ENCODE peak calls at places on chromosomes 3 and 15, in six cellular contexts. K is neural crest cell, J is tibial artery, L is heart left ventricle, I is mucosa of descending colon, Z is iris pigment epithelial cell. Q is an unnamed sample.

GRCh38 chr15:64274541-64274940 is 81.4 kb downstream of the CSNK1G1 start:
- DNase-seq in K (no peak), J (no peak), L (no peak), I (no peak), Z (no peak), Q (no peak)

GRCh38 chr15:90535254-90535653 is 5.5 kb downstream of the CRTC3 start:
- DNase-seq in K (no peak), J (no peak), L (no peak), I (no peak), Z (no peak), Q (no peak)

GRCh38 chr3:122000936-122001605 is 21.0 kb downstream of the ILDR1 start:
- DNase-seq in K (no peak), J (no peak), L (no peak), I (no peak), Z (peak; percentile 34), Q (no peak)

GRCh38 chr3:53547327-53547726 is 52.9 kb downstream of the CACNA1D start:
- DNase-seq in K (no peak), J (no peak), L (no peak), I (no peak), Z (no peak), Q (no peak)

GRCh38 chr3:161508852-161509477 is 12.4 kb downstream of the OTOL1 start:
- DNase-seq in K (no peak), J (no peak), L (no peak), I (no peak), Z (peak; percentile 1), Q (no peak)

GRCh38 chr3:151412989-151413388 is 28.4 kb upstream of the P2RY12 start:
- DNase-seq in K (no peak), J (no peak), L (no peak), I (no peak), Z (no peak), Q (no peak)

GRCh38 chr3:140223631-140224030 is 288.6 kb downstream of the CLSTN2 start:
- DNase-seq in K (no peak), J (no peak), L (no peak), I (no peak), Z (peak; percentile 27), Q (no peak)

GRCh38 chr3:66017084-66017990 is 21.4 kb downstream of the MAGI1 start:
- DNase-seq in K (no peak), J (no peak), L (no peak), I (no peak), Z (no peak), Q (no peak)

GRCh38 chr3:151011427-151011826 is 38.9 kb upstream of the CLRN1 start:
- DNase-seq in K (no peak), J (no peak), L (no peak), I (no peak), Z (peak; percentile 38), Q (no peak)

GRCh38 chr3:197811343-197811742 is 20.3 kb downstream of the LRCH3 start:
- DNase-seq in K (no peak), J (peak; percentile 81), L (peak; percentile 65), I (no peak), Z (peak; percentile 97), Q (peak; percentile 62)

GRCh38 chr15:31839388-31839787 is 190.9 kb upstream of the CHRNA7 start:
- DNase-seq in K (no peak), J (no peak), L (no peak), I (peak; percentile 36), Z (no peak), Q (no peak)

GRCh38 chr3:128486692-128487537 is 6.1 kb downstream of the GATA2 start:
- DNase-seq in K (no peak), J (no peak), L (peak; percentile 27), I (no peak), Z (peak; percentile 66), Q (no peak)

GRCh38 chr3:196012941-196013471 is 68.9 kb downstream of the TFRC start:
- DNase-seq in K (no peak), J (no peak), L (no peak), I (no peak), Z (no peak), Q (no peak)

GRCh38 chr3:192957441-192957951 is 39.8 kb upstream of the MB21D2 start:
- DNase-seq in K (no peak), J (peak; percentile 46), L (peak; percentile 60), I (no peak), Z (peak; percentile 98), Q (peak; percentile 53)

GRCh38 chr15:85019815-85020590 is 38.3 kb downstream of the PDE8A start:
- DNase-seq in K (no peak), J (no peak), L (peak; percentile 39), I (no peak), Z (peak; percentile 73), Q (no peak)

GRCh38 chr3:186160691-186161243 is 51.9 kb upstream of the ETV5 start:
- DNase-seq in K (no peak), J (no peak), L (no peak), I (no peak), Z (no peak), Q (no peak)

GRCh38 chr3:134373278-134373941 is 837 bp downstream of the AMOTL2 start:
- DNase-seq in K (peak; percentile 75), J (peak; percentile 87), L (peak; percentile 90), I (peak; percentile 73), Z (peak; percentile 92), Q (peak; percentile 89)

GRCh38 chr3:187978433-187979011 is 175.4 kb upstream of the LPP start:
- DNase-seq in K (no peak), J (no peak), L (no peak), I (no peak), Z (peak; percentile 78), Q (no peak)

GRCh38 chr3:77081240-77081661 is 41.4 kb downstream of the ROBO2 start:
- DNase-seq in K (no peak), J (no peak), L (peak; percentile 41), I (no peak), Z (peak; percentile 94), Q (no peak)

GRCh38 chr15:59052915-59053407 is 52.0 kb upstream of the CCNB2 start:
- DNase-seq in K (no peak), J (no peak), L (no peak), I (no peak), Z (no peak), Q (no peak)

GRCh38 chr15:41971089-41971892 is 1.1 kb downstream of the EHD4 start:
- DNase-seq in K (peak; percentile 31), J (peak; percentile 69), L (peak; percentile 68), I (peak; percentile 63), Z (peak; percentile 85), Q (peak; percentile 80)

GRCh38 chr3:16316847-16317560 is 52.0 kb downstream of the OXNAD1 start:
- DNase-seq in K (no peak), J (no peak), L (no peak), I (no peak), Z (no peak), Q (no peak)

GRCh38 chr3:177498037-177498857 is 301.0 kb upstream of the TBL1XR1 start:
- DNase-seq in K (no peak), J (no peak), L (no peak), I (no peak), Z (peak; percentile 81), Q (peak; percentile 54)

GRCh38 chr15:81297147-81297572 is 26.8 kb downstream of the STARD5 start:
- DNase-seq in K (no peak), J (no peak), L (no peak), I (no peak), Z (peak; percentile 26), Q (peak; percentile 62)

GRCh38 chr3:121436641-121437040 is 109.1 kb downstream of the POLQ start:
- DNase-seq in K (no peak), J (no peak), L (no peak), I (no peak), Z (peak; percentile 9), Q (no peak)

GRCh38 chr3:143203848-143204247 is 84.3 kb downstream of the CHST2 start:
- DNase-seq in K (no peak), J (no peak), L (no peak), I (no peak), Z (peak; percentile 61), Q (no peak)

GRCh38 chr15:70507772-70508351 is 255.5 kb downstream of the UACA start:
- DNase-seq in K (no peak), J (no peak), L (no peak), I (no peak), Z (peak; percentile 87), Q (peak; percentile 69)

GRCh38 chr3:78569820-78570219 is 1198.0 kb downstream of the ROBO1 start:
- DNase-seq in K (no peak), J (no peak), L (no peak), I (no peak), Z (peak; percentile 5), Q (no peak)

GRCh38 chr15:31295660-31296059 is 31.0 kb upstream of the KLF13 start:
- DNase-seq in K (peak; percentile 1), J (no peak), L (no peak), I (no peak), Z (no peak), Q (no peak)

GRCh38 chr3:138270245-138270644 is 59.4 kb downstream of the NME9 start:
- DNase-seq in K (no peak), J (no peak), L (no peak), I (no peak), Z (no peak), Q (no peak)

GRCh38 chr15:75368689-75369239 is 357 bp upstream of the MAN2C1 start:
- DNase-seq in K (no peak), J (no peak), L (no peak), I (no peak), Z (no peak), Q (no peak)

Q was measured in aorta.